ENCODE peak calls at places on chromosomes 16 and 17, in five cellular contexts. A is prostate gland, B is psoas muscle, Z is H1, P is Peyer's patch. V is an unnamed sample.

GRCh38 chr17:65535777-65536572 is 25.5 kb downstream of the AXIN2 start:
- DNase-seq in A (no peak), B (no peak), Z (no peak), P (no peak), V (no peak)

GRCh38 chr17:9529033-9529748 is 46.4 kb downstream of the STX8 start:
- DNase-seq in A (no peak), B (no peak), Z (no peak), P (no peak), V (no peak)

GRCh38 chr17:74407384-74407783 is 24.5 kb upstream of the GPRC5C start:
- DNase-seq in A (no peak), B (peak), Z (no peak), P (no peak), V (no peak)

GRCh38 chr16:29645699-29646187 is 17.3 kb upstream of the SPN start:
- DNase-seq in A (no peak), B (no peak), Z (no peak), P (no peak), V (no peak)

GRCh38 chr17:4881761-4882555 is 17.4 kb upstream of the C17orf107 start:
- DNase-seq in A (peak), B (peak), Z (no peak), P (peak), V (no peak)

GRCh38 chr16:84495506-84495905 is 9.0 kb downstream of the MEAK7 start:
- DNase-seq in A (no peak), B (no peak), Z (no peak), P (no peak), V (no peak)

GRCh38 chr16:78437352-78437968 is 338.0 kb downstream of the WWOX start:
- DNase-seq in A (no peak), B (no peak), Z (no peak), P (no peak), V (no peak)

GRCh38 chr17:73340093-73340596 is 28.3 kb upstream of the CDC42EP4 start:
- DNase-seq in A (no peak), B (peak), Z (no peak), P (no peak), V (no peak)

GRCh38 chr16:19884611-19885455 is at the start of gene GPRC5B:
- DNase-seq in A (peak), B (peak), Z (no peak), P (no peak), V (no peak)

GRCh38 chr16:67801889-67802288 is 4.5 kb downstream of the RANBP10 start:
- DNase-seq in A (no peak), B (no peak), Z (no peak), P (peak), V (no peak)

GRCh38 chr17:77388384-77389306 is 247.9 kb downstream of the SEC14L1 start:
- DNase-seq in A (no peak), B (no peak), Z (no peak), P (no peak), V (no peak)

GRCh38 chr17:29369831-29370735 is 20.1 kb upstream of the TAOK1 start:
- DNase-seq in A (peak), B (peak), Z (no peak), P (peak), V (no peak)

GRCh38 chr16:75265911-75266701 is 14.7 kb upstream of the BCAR1 start:
- DNase-seq in A (peak), B (peak), Z (no peak), P (no peak), V (no peak)

GRCh38 chr17:34369196-34369500 is 6.1 kb upstream of the CCL1 start:
- DNase-seq in A (no peak), B (no peak), Z (no peak), P (no peak), V (no peak)

GRCh38 chr17:76382803-76383644 is 1.4 kb upstream of the SPHK1 start:
- DNase-seq in A (peak), B (peak), Z (no peak), P (peak), V (no peak)

GRCh38 chr17:63476494-63476856 is 386 bp upstream of the ACE start:
- DNase-seq in A (no peak), B (no peak), Z (no peak), P (no peak), V (no peak)

GRCh38 chr17:27356091-27356705 is 62.3 kb downstream of the WSB1 start:
- DNase-seq in A (no peak), B (no peak), Z (no peak), P (no peak), V (no peak)

GRCh38 chr17:11366451-11366850 is 125.4 kb downstream of the SHISA6 start:
- DNase-seq in A (no peak), B (no peak), Z (no peak), P (no peak), V (no peak)

GRCh38 chr16:23060458-23061320 is 88.6 kb downstream of the USP31 start:
- DNase-seq in A (peak), B (peak), Z (peak), P (peak), V (no peak)

GRCh38 chr17:45093444-45094110 is 32.5 kb downstream of the NMT1 start:
- DNase-seq in A (peak), B (peak), Z (no peak), P (no peak), V (no peak)

GRCh38 chr17:81305051-81305630 is 10.0 kb upstream of the SLC38A10 start:
- DNase-seq in A (no peak), B (no peak), Z (no peak), P (no peak), V (no peak)

GRCh38 chr16:54239441-54239840 is 47.1 kb downstream of the IRX3 start:
- DNase-seq in A (no peak), B (peak), Z (no peak), P (no peak), V (no peak)

GRCh38 chr17:29238133-29238850 is 8.4 kb upstream of the CRYBA1 start:
- DNase-seq in A (no peak), B (no peak), Z (no peak), P (no peak), V (no peak)

GRCh38 chr16:1332618-1333148 is 762 bp upstream of the BAIAP3 start:
- DNase-seq in A (no peak), B (no peak), Z (no peak), P (no peak), V (no peak)
- H3K4me3 ChIP-seq in A (peak), B (peak), Z (peak), P (peak), V (peak)

DNA sequence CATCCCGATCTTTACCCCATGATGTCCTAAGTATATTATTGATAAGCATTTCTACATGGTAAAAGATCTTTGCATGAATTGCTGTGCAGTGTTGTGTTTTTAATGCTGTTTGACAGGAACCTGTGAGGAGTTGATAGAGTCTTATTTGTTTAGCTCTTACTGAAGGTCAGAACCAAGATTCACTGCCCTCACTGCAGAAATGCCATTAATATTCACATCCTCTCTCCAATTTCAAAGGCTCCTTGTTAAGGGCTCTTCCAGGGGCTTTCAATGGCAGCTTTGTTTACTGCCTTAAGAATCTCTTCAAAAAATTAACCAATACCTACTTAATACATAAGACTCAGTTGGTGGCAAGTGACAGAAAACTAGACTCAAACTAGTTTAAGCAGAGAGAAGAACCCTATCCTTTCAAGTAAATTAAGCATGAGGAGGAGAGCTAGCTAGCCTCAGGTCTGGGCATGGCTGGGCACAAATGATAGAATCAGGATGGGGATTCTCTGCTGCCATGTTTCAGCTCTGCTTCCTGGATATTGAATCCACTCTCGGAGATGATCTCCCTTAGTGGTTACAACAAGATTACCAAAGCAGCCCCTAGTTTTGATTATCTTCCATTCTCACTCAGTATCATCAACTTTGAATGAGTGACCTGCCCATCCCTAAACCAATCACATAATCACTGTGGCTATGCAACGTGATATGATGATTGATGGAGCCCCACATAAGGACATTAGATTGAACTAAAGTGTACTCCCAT is 311.8 kb downstream of the CDH11 start:
- DNase-seq in A (no peak), B (no peak), Z (no peak), P (no peak), V (no peak)
- H3K27ac ChIP-seq in A (no peak), B (no peak), Z (no peak), P (no peak), V (no peak)

GRCh38 chr16:88381820-88382451 is 823 bp upstream of the ZNF469 start:
- DNase-seq in A (no peak), B (peak), Z (peak), P (no peak), V (no peak)

GRCh38 chr16:88383401-88384221 is 852 bp downstream of the ZNF469 start:
- DNase-seq in A (no peak), B (peak), Z (no peak), P (no peak), V (no peak)

GRCh38 chr16:88380619-88381018 is 2.1 kb upstream of the ZNF469 start:
- DNase-seq in A (no peak), B (no peak), Z (no peak), P (no peak), V (no peak)

GRCh38 chr16:88384222-88385111 is 1.7 kb downstream of the ZNF469 start:
- DNase-seq in A (no peak), B (peak), Z (no peak), P (no peak), V (no peak)

DNA sequence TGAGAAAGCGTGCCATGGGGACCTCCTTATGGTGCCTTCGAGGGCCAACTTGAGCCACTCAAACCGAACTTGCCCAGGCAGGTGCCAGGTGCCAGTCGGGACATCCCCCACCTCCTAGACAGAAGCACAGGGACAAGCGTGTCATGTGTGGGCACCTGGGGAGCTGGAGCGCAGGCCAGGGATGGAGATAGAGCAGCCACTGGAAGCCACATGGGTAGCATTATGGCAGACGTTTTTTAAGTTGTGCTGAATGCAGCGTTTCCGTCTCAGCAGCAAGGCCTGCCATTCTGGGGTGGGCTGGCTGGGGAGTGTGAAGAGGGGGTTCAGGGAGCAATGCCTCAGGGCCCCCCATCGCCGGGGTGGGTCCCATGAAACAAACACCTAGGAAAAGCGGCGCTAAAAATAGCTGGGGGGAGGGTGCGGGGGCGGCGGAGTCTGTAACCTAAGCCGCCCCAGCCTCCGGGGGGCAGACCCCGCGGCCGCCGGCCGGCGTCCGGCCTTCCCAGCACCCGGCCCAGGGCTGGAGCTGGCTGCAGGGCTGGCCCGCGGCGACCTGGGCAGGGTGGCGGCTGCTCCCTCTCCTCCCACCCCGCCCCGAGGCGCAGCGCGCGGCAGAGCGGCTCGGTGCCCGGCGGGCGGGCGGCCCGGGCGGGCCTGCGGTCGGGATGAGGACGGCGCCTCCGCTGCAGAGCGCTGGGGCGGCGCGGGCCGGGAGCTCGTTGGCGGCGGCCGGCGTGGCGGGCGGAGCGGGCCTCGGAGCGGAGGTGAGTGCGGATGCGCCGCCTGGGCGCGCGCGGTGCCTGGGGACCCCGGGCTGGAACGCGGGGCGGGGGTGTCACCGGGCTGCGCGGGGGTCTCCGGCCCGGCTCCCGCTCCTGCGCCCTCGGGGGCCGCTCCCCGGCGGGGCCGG is at the start of gene ZNF469:
- DNase-seq in A (no peak), B (peak), Z (no peak), P (no peak), V (no peak)
- H3K4me3 ChIP-seq in A (peak), B (peak), Z (peak), P (peak), V (no peak)

GRCh38 chr16:86608301-86608747 is 30.0 kb downstream of the FOXL1 start:
- DNase-seq in A (no peak), B (no peak), Z (no peak), P (no peak), V (no peak)
- H3K27ac ChIP-seq in A (no peak), B (no peak), Z (no peak), P (no peak), V (no peak)

GRCh38 chr16:9095171-9095570 is 3.7 kb downstream of the HAPSTR1 start:
- DNase-seq in A (no peak), B (no peak), Z (no peak), P (no peak), V (no peak)
- H3K4me3 ChIP-seq in A (no peak), B (peak), Z (no peak), P (peak), V (peak)

DNA sequence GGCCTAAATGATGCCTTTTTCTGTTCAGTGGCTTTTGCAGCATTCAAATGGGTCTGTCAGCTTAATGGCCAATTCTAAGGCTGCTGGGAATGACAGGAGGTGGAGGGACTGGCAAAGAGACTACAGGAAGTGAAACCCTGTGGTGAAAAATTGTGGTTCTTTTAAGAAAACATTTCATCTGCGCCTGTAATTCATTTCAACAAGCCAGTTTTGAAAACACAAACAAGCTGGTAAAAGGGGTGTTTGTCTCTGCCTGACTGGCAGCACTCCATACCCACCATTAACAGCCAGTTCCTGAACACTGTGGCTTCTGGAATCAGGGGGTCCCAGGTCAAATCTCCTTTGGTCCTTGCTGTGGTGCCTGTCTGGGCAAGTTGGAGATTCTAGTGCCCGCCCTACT is 3.6 kb upstream of the KDM8 start:
- DNase-seq in A (no peak), B (no peak), Z (no peak), P (peak), V (no peak)
- H3K27ac ChIP-seq in A (no peak), B (no peak), Z (no peak), P (peak), V (peak)

GRCh38 chr17:46818929-46819859 is 702 bp upstream of the WNT3 start:
- DNase-seq in A (no peak), B (no peak), Z (no peak), P (peak), V (no peak)
- H3K4me3 ChIP-seq in A (peak), B (peak), Z (peak), P (peak), V (peak)

DNA sequence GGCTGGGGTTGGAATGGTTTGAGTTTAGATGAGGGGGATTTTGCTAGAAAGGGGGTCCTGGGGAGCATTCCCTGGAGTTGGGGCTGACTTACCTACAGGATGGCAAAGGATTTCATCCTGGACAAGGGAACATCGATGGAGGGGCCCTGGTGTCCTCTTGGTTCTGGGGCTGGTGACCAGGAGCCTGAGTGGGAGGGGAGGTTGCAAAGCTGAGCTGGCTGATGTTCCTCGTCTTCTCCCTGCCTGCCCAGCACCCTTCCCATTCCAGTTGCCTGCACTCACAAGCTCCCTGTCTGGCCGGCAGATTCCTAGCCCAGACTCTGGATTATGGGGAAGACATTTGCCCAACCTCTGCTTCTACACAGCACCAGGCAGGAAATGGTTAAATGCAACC is 37.2 kb downstream of the ITGAE start:
- DNase-seq in A (no peak), B (no peak), Z (no peak), P (no peak), V (no peak)
- H3K27ac ChIP-seq in A (no peak), B (no peak), Z (no peak), P (peak), V (peak)

V was measured in esophagus squamous epithelium.